ENCODE peak calls at places on chromosome 17, in four cellular contexts. A, Y, W and P are unnamed samples.
A peak's percentile ranks its signal among the peaks of the same experiment; 100 is the strongest.

GRCh38 chr17:57662644-57663308 is 82.3 kb downstream of the CCDC182 start:
- DNase-seq in A (peak; percentile 29), Y (no peak), W (peak; percentile 98), P (peak; percentile 63)

GRCh38 chr17:73156166-73156840 is 8.5 kb upstream of the SSTR2 start:
- DNase-seq in A (peak; percentile 65), Y (peak; percentile 54), W (peak; percentile 62), P (no peak)

GRCh38 chr17:60645918-60646523 is 31.6 kb upstream of the BCAS3 start:
- DNase-seq in A (no peak), Y (no peak), W (no peak), P (no peak)

GRCh38 chr17:78896091-78896833 is 6.7 kb downstream of the CEP295NL start:
- DNase-seq in A (no peak), Y (no peak), W (no peak), P (no peak)

GRCh38 chr17:29158515-29159275 is 21.5 kb downstream of the MYO18A start:
- DNase-seq in A (no peak), Y (no peak), W (peak; percentile 64), P (no peak)

GRCh38 chr17:38702900-38703741 is 2.0 kb upstream of the MLLT6 start:
- DNase-seq in A (peak; percentile 37), Y (no peak), W (no peak), P (no peak)

GRCh38 chr17:8116779-8117178 is 1.5 kb downstream of the ALOXE3 start:
- DNase-seq in A (no peak), Y (no peak), W (no peak), P (no peak)

GRCh38 chr17:28125530-28126382 is 83.3 kb downstream of the NLK start:
- DNase-seq in A (no peak), Y (no peak), W (no peak), P (no peak)

GRCh38 chr17:79205688-79206205 is 131.1 kb downstream of the ENGASE start:
- DNase-seq in A (no peak), Y (no peak), W (no peak), P (no peak)

GRCh38 chr17:71821512-71821911 is 299.3 kb upstream of the SOX9 start:
- DNase-seq in A (no peak), Y (no peak), W (peak; percentile 87), P (no peak)

GRCh38 chr17:32256695-32257013 is 9.0 kb upstream of the RHBDL3 start:
- DNase-seq in A (no peak), Y (no peak), W (no peak), P (no peak)

GRCh38 chr17:41377546-41377945 is 4.6 kb downstream of the KRT34 start:
- DNase-seq in A (no peak), Y (no peak), W (no peak), P (no peak)

GRCh38 chr17:44607836-44608690 is 48.2 kb upstream of the MEIOC start:
- DNase-seq in A (no peak), Y (no peak), W (peak; percentile 49), P (no peak)

GRCh38 chr17:7005716-7006115 is 6.7 kb upstream of the RNASEK start:
- DNase-seq in A (no peak), Y (no peak), W (no peak), P (no peak)

GRCh38 chr17:27386206-27387075 is 69.8 kb upstream of the KSR1 start:
- DNase-seq in A (no peak), Y (no peak), W (no peak), P (no peak)

GRCh38 chr17:38746004-38746892 is 1.9 kb downstream of the PCGF2 start:
- DNase-seq in A (no peak), Y (no peak), W (no peak), P (no peak)

GRCh38 chr17:3641014-3641413 is 4.5 kb downstream of the CTNS start:
- DNase-seq in A (no peak), Y (no peak), W (no peak), P (no peak)

GRCh38 chr17:79607941-79608728 is 2.7 kb downstream of the RBFOX3 start:
- DNase-seq in A (no peak), Y (no peak), W (peak; percentile 21), P (no peak)

GRCh38 chr17:16919663-16920627 is 52.0 kb downstream of the TNFRSF13B start:
- DNase-seq in A (no peak), Y (no peak), W (no peak), P (no peak)

GRCh38 chr17:9158545-9159452 is 137.5 kb downstream of the NTN1 start:
- DNase-seq in A (no peak), Y (no peak), W (no peak), P (no peak)

GRCh38 chr17:61075988-61076387 is 323.7 kb upstream of the TBX2 start:
- DNase-seq in A (no peak), Y (no peak), W (no peak), P (no peak)

GRCh38 chr17:4739122-4740024 is at the start of the genes CXCL16 and ZMYND15:
- DNase-seq in A (peak; percentile 47), Y (peak; percentile 46), W (peak; percentile 27), P (no peak)

GRCh38 chr17:54840885-54841614 is 59.6 kb upstream of the TOM1L1 start:
- DNase-seq in A (no peak), Y (no peak), W (no peak), P (no peak)

GRCh38 chr17:5045496-5045895 is 10.3 kb upstream of the SLC52A1 start:
- DNase-seq in A (no peak), Y (no peak), W (no peak), P (no peak)

GRCh38 chr17:56009795-56010715 is 143.2 kb upstream of the ANKFN1 start:
- DNase-seq in A (no peak), Y (peak; percentile 52), W (no peak), P (no peak)

GRCh38 chr17:68768804-68769203 is 167.6 kb upstream of the FAM20A start:
- DNase-seq in A (no peak), Y (no peak), W (no peak), P (no peak)

GRCh38 chr17:57080708-57081107 is 4.3 kb upstream of the AKAP1 start:
- DNase-seq in A (no peak), Y (no peak), W (no peak), P (no peak)

GRCh38 chr17:33595783-33596182 is 302.7 kb upstream of the ASIC2 start:
- DNase-seq in A (no peak), Y (no peak), W (no peak), P (no peak)

GRCh38 chr17:61338874-61339478 is 60.7 kb upstream of the TBX2 start:
- DNase-seq in A (no peak), Y (no peak), W (peak; percentile 38), P (no peak)

GRCh38 chr17:8001976-8002645 is at the start of gene GUCY2D:
- DNase-seq in A (no peak), Y (no peak), W (no peak), P (no peak)